ENCODE peak calls at places on chromosomes 13 and 19, in seven cellular contexts. B is H1, V is neural progenitor cell, A is psoas muscle, E is pancreas, D is uterus, T is body of pancreas. K is an unnamed sample.

GRCh38 chr19:18401580-18402112 is 4.2 kb upstream of the LRRC25 start:
- DNase-seq in B (no peak), V (peak; percentile 57), A (peak; percentile 57), E (no peak), D (no peak), T (no peak), K (peak; percentile 66)

GRCh38 chr19:47433121-47433520 is 13.8 kb upstream of the MEIS3 start:
- DNase-seq in B (no peak), V (no peak), A (no peak), E (no peak), D (no peak), T (no peak), K (no peak)

GRCh38 chr13:44243198-44243852 is 130.3 kb upstream of the SERP2 start:
- DNase-seq in B (peak; percentile 64), V (peak; percentile 59), A (peak; percentile 43), E (no peak), D (no peak), T (peak; percentile 61), K (peak; percentile 57)

GRCh38 chr19:50797429-50798115 is 7.4 kb downstream of the ACP4 start:
- DNase-seq in B (no peak), V (no peak), A (no peak), E (no peak), D (no peak), T (no peak), K (no peak)

GRCh38 chr19:39870171-39870971 is 24.2 kb upstream of the FBL start:
- DNase-seq in B (peak; percentile 82), V (peak; percentile 52), A (no peak), E (no peak), D (no peak), T (no peak), K (no peak)

GRCh38 chr19:49338691-49339363 is 3.6 kb downstream of the CD37 start:
- DNase-seq in B (peak; percentile 99), V (peak; percentile 98), A (peak; percentile 57), E (peak; percentile 97), D (peak; percentile 75), T (peak; percentile 97), K (peak; percentile 69)

GRCh38 chr19:47427241-47428176 is 8.2 kb upstream of the MEIS3 start:
- DNase-seq in B (peak; percentile 98), V (peak; percentile 87), A (no peak), E (peak; percentile 67), D (peak; percentile 76), T (peak; percentile 65), K (peak; percentile 47)

GRCh38 chr13:47934371-47934770 is 66.7 kb downstream of the SUCLA2 start:
- DNase-seq in B (no peak), V (no peak), A (no peak), E (no peak), D (no peak), T (no peak), K (no peak)

GRCh38 chr13:51995677-51996551 is 15.3 kb downstream of the ATP7B start:
- DNase-seq in B (no peak), V (peak; percentile 55), A (no peak), E (peak; percentile 85), D (no peak), T (peak; percentile 85), K (peak; percentile 29)

GRCh38 chr13:114049026-114049425 is 75.2 kb upstream of the C13orf46 start:
- DNase-seq in B (no peak), V (no peak), A (no peak), E (no peak), D (no peak), T (no peak), K (no peak)

GRCh38 chr13:32587774-32588165 is 1.5 kb downstream of the PDS5B start:
- DNase-seq in B (no peak), V (no peak), A (no peak), E (no peak), D (no peak), T (no peak), K (no peak)

GRCh38 chr13:35332134-35332533 is 144.4 kb downstream of the MAB21L1 start:
- DNase-seq in B (no peak), V (no peak), A (no peak), E (no peak), D (no peak), T (no peak), K (no peak)

GRCh38 chr13:49681837-49682236 is 9.4 kb downstream of the EBPL start:
- DNase-seq in B (no peak), V (peak; percentile 8), A (no peak), E (no peak), D (no peak), T (no peak), K (no peak)

GRCh38 chr19:34825212-34825611 is 52.2 kb upstream of the ZNF599 start:
- DNase-seq in B (no peak), V (no peak), A (no peak), E (no peak), D (no peak), T (no peak), K (no peak)

GRCh38 chr19:44677019-44677809 is 5.9 kb downstream of the CEACAM19 start:
- DNase-seq in B (peak; percentile 60), V (peak; percentile 21), A (no peak), E (peak; percentile 2), D (no peak), T (no peak), K (no peak)

GRCh38 chr19:49362048-49362925 is at the start of gene TEAD2:
- DNase-seq in B (peak; percentile 79), V (peak; percentile 90), A (peak; percentile 77), E (peak; percentile 83), D (peak; percentile 85), T (peak; percentile 69), K (peak; percentile 84)

GRCh38 chr13:110391273-110391672 is 84.2 kb downstream of the COL4A2 start:
- DNase-seq in B (no peak), V (no peak), A (no peak), E (no peak), D (no peak), T (no peak), K (no peak)

GRCh38 chr13:47858042-47858677 is 142.9 kb downstream of the SUCLA2 start:
- DNase-seq in B (no peak), V (no peak), A (no peak), E (no peak), D (no peak), T (no peak), K (no peak)

GRCh38 chr13:93230466-93230865 is 3.9 kb downstream of the GPC6 start:
- DNase-seq in B (no peak), V (no peak), A (no peak), E (no peak), D (no peak), T (no peak), K (no peak)

GRCh38 chr13:73687087-73687486 is 447.1 kb downstream of the KLF12 start:
- DNase-seq in B (no peak), V (no peak), A (no peak), E (no peak), D (no peak), T (no peak), K (no peak)

GRCh38 chr13:109764474-109765292 is 21.7 kb downstream of the IRS2 start:
- DNase-seq in B (no peak), V (peak; percentile 24), A (peak; percentile 51), E (no peak), D (no peak), T (no peak), K (no peak)

GRCh38 chr19:604355-604754 is 14.7 kb downstream of the HCN2 start:
- DNase-seq in B (no peak), V (no peak), A (no peak), E (peak; percentile 51), D (no peak), T (no peak), K (no peak)

GRCh38 chr13:97280478-97280877 is 58.3 kb downstream of the MBNL2 start:
- DNase-seq in B (no peak), V (peak; percentile 3), A (no peak), E (no peak), D (no peak), T (no peak), K (no peak)

GRCh38 chr13:66532146-66532545 is 698.0 kb downstream of the PCDH9 start:
- DNase-seq in B (no peak), V (no peak), A (no peak), E (no peak), D (no peak), T (no peak), K (no peak)

GRCh38 chr13:112073245-112074138 is 6.5 kb downstream of the SOX1 start:
- DNase-seq in B (peak; percentile 82), V (peak; percentile 95), A (no peak), E (no peak), D (no peak), T (no peak), K (no peak)

GRCh38 chr13:112951674-112952371 is 17.2 kb upstream of the MCF2L start:
- DNase-seq in B (no peak), V (no peak), A (no peak), E (peak; percentile 23), D (no peak), T (no peak), K (no peak)

GRCh38 chr19:10113964-10114650 is 2.6 kb downstream of the P2RY11 start:
- DNase-seq in B (no peak), V (no peak), A (no peak), E (peak; percentile 82), D (no peak), T (no peak), K (no peak)

GRCh38 chr19:10116866-10117616 is 2.7 kb downstream of the EIF3G start:
- DNase-seq in B (no peak), V (no peak), A (no peak), E (peak; percentile 65), D (no peak), T (no peak), K (no peak)

GRCh38 chr19:10116085-10116865 is 3.4 kb downstream of the EIF3G start:
- DNase-seq in B (no peak), V (no peak), A (peak; percentile 69), E (peak; percentile 77), D (no peak), T (no peak), K (no peak)

GRCh38 chr19:10114651-10115391 is 3.3 kb downstream of the P2RY11 start:
- DNase-seq in B (no peak), V (no peak), A (no peak), E (peak; percentile 79), D (no peak), T (no peak), K (no peak)

GRCh38 chr19:10115392-10116084 is 4.0 kb downstream of the P2RY11 start:
- DNase-seq in B (no peak), V (no peak), A (no peak), E (peak; percentile 80), D (no peak), T (no peak), K (no peak)
- H3K4me1 ChIP-seq in B (peaks cover 3% of the 10 kb centered on the region), V (no peaks in the 10 kb centered on the region), A (peaks cover 28% of the 10 kb centered on the region), E (no peaks in the 10 kb centered on the region), D (no peaks in the 10 kb centered on the region), T (peaks cover 26% of the 10 kb centered on the region), K (peaks cover 59% of the 10 kb centered on the region)

GRCh38 chr19:12997967-12998940 is 3.0 kb downstream of the NFIX start:
- DNase-seq in B (no peak), V (no peak), A (no peak), E (no peak), D (no peak), T (no peak), K (no peak)
- H3K27ac ChIP-seq in B (no peak overlapping the region), V (no peak overlapping the region), A (peak overlapping the region; percentile 99), E (no peak overlapping the region), D (peak overlapping the region; percentile 99), T (no peak overlapping the region), K (peak overlapping the region; percentile 87)

GRCh38 chr13:108218044-108218974 is at the start of gene ABHD13:
- DNase-seq in B (peak; percentile 94), V (peak; percentile 94), A (peak; percentile 94), E (peak; percentile 97), D (peak; percentile 93), T (peak; percentile 91), K (peak; percentile 93)
- H3K4me1 ChIP-seq in B (no peaks in the 10 kb centered on the region), V (peaks cover 13% of the 10 kb centered on the region), A (peaks cover 48% of the 10 kb centered on the region), E (peaks cover 14% of the 10 kb centered on the region), D (no peaks in the 10 kb centered on the region), T (peaks cover 49% of the 10 kb centered on the region), K (peaks cover 43% of the 10 kb centered on the region)

GRCh38 chr13:78398743-78399410 is 204.5 kb downstream of the POU4F1 start:
- DNase-seq in B (no peak), V (no peak), A (no peak), E (no peak), D (no peak), T (no peak), K (no peak)
- H3K27ac ChIP-seq in B (no peak overlapping the region), V (no peak overlapping the region), A (no peak overlapping the region), E (no peak overlapping the region), D (no peak overlapping the region), T (no peak overlapping the region), K (no peak overlapping the region)

K was measured in heart right ventricle.